ENCODE peak calls at places on chromosomes 7 and 10, in six cellular contexts. K is retina, B is RCC 7860, Z is D341Med, C is transverse colon, D is BJ. Q is an unnamed sample.
A peak's percentile ranks its signal among the peaks of the same experiment; 100 is the strongest.

GRCh38 chr10:92829042-92829785 is 19.1 kb upstream of the EXOC6 start:
- DNase-seq in K (no peak), B (no peak), Z (no peak), C (no peak), D (no peak), Q (no peak)

GRCh38 chr7:151895695-151896485 is 19.0 kb upstream of the PRKAG2 start:
- DNase-seq in K (no peak), B (no peak), Z (no peak), C (no peak), D (no peak), Q (no peak)

GRCh38 chr7:1819258-1819841 is 149.3 kb downstream of the ELFN1 start:
- DNase-seq in K (peak; percentile 24), B (no peak), Z (no peak), C (no peak), D (no peak), Q (no peak)

GRCh38 chr10:114839901-114840300 is 18.3 kb downstream of the FHIP2A start:
- DNase-seq in K (no peak), B (no peak), Z (no peak), C (no peak), D (no peak), Q (no peak)

GRCh38 chr10:28777911-28778310 is 100.6 kb downstream of the BAMBI start:
- DNase-seq in K (no peak), B (peak; percentile 72), Z (no peak), C (no peak), D (no peak), Q (no peak)

GRCh38 chr10:56823849-56824248 is 462.8 kb upstream of the ZWINT start:
- DNase-seq in K (no peak), B (peak; percentile 13), Z (peak; percentile 54), C (no peak), D (no peak), Q (no peak)

GRCh38 chr7:135678612-135679575 is 16.6 kb downstream of the STMP1 start:
- DNase-seq in K (no peak), B (no peak), Z (no peak), C (no peak), D (peak; percentile 61), Q (peak; percentile 82)

GRCh38 chr7:31892099-31892787 is 178.0 kb downstream of the PDE1C start:
- DNase-seq in K (no peak), B (no peak), Z (no peak), C (no peak), D (no peak), Q (no peak)

GRCh38 chr7:116269466-116269865 is 59.1 kb downstream of the TES start:
- DNase-seq in K (no peak), B (no peak), Z (no peak), C (no peak), D (no peak), Q (no peak)

GRCh38 chr10:100970076-100970913 is 991 bp downstream of the SEMA4G start:
- DNase-seq in K (no peak), B (no peak), Z (peak; percentile 38), C (peak; percentile 87), D (no peak), Q (no peak)

GRCh38 chr10:4391683-4392082 is 434.3 kb upstream of the AKR1E2 start:
- DNase-seq in K (no peak), B (no peak), Z (no peak), C (no peak), D (no peak), Q (peak; percentile 61)

GRCh38 chr10:80540644-80541143 is 3.0 kb downstream of the SH2D4B start:
- DNase-seq in K (no peak), B (no peak), Z (no peak), C (no peak), D (no peak), Q (peak; percentile 47)

GRCh38 chr10:29969255-29970011 is 90.0 kb downstream of the JCAD start:
- DNase-seq in K (no peak), B (no peak), Z (no peak), C (no peak), D (no peak), Q (no peak)

GRCh38 chr10:78309536-78310237 is 276.0 kb downstream of the RPS24 start:
- DNase-seq in K (no peak), B (no peak), Z (no peak), C (no peak), D (no peak), Q (no peak)

GRCh38 chr10:84308021-84308420 is 20.4 kb upstream of the CCSER2 start:
- DNase-seq in K (no peak), B (no peak), Z (no peak), C (no peak), D (no peak), Q (no peak)

Q was measured in dermis blood vessel endothelial cell.